ENCODE peak calls at places on chromosomes 12 and 14, in seven cellular contexts. H is G401, R is erythroblast, I is RCC 7860, T is heart right ventricle, K is RPMI7951, Z is D341Med. Y is an unnamed sample.

GRCh38 chr12:4134833-4135597 is 138.5 kb upstream of the CCND2 start:
- DNase-seq in H (peak; percentile 58), R (no peak), I (no peak), T (no peak), K (no peak), Z (no peak), Y (no peak)

GRCh38 chr14:34461334-34462131 is 507 bp downstream of the SPTSSA start:
- DNase-seq in H (peak; percentile 66), R (peak; percentile 66), I (peak; percentile 15), T (peak; percentile 48), K (peak; percentile 56), Z (no peak), Y (peak; percentile 43)

GRCh38 chr14:28772613-28773012 is 6.0 kb downstream of the FOXG1 start:
- DNase-seq in H (no peak), R (no peak), I (no peak), T (no peak), K (no peak), Z (no peak), Y (no peak)

GRCh38 chr14:53509845-53510244 is 356.7 kb upstream of the DDHD1 start:
- DNase-seq in H (no peak), R (no peak), I (no peak), T (peak; percentile 5), K (no peak), Z (no peak), Y (peak; percentile 73)

GRCh38 chr14:104927432-104927816 is 2.7 kb downstream of the PLD4 start:
- DNase-seq in H (no peak), R (no peak), I (no peak), T (no peak), K (no peak), Z (no peak), Y (no peak)

GRCh38 chr14:91996951-91997371 is 42.9 kb downstream of the TRIP11 start:
- DNase-seq in H (peak; percentile 30), R (peak; percentile 74), I (peak; percentile 76), T (no peak), K (peak; percentile 47), Z (peak; percentile 48), Y (no peak)

GRCh38 chr12:27870939-27871338 is 90.9 kb upstream of the MANSC4 start:
- DNase-seq in H (no peak), R (no peak), I (peak; percentile 34), T (no peak), K (peak; percentile 84), Z (no peak), Y (no peak)

GRCh38 chr14:88989911-88990310 is 165.5 kb downstream of the TTC8 start:
- DNase-seq in H (no peak), R (no peak), I (no peak), T (no peak), K (no peak), Z (no peak), Y (no peak)

GRCh38 chr12:113194971-113195391 is 9.5 kb downstream of the RITA1 start:
- DNase-seq in H (no peak), R (no peak), I (peak; percentile 64), T (no peak), K (peak; percentile 78), Z (no peak), Y (no peak)

GRCh38 chr12:12719496-12719895 is 2.3 kb downstream of the CDKN1B start:
- DNase-seq in H (no peak), R (peak; percentile 77), I (no peak), T (no peak), K (no peak), Z (no peak), Y (no peak)

GRCh38 chr14:100872641-100873071 is 30.9 kb downstream of the RTL1 start:
- DNase-seq in H (no peak), R (peak; percentile 18), I (no peak), T (no peak), K (no peak), Z (no peak), Y (no peak)

GRCh38 chr12:103836345-103836744 is 4.7 kb downstream of the NT5DC3 start:
- DNase-seq in H (no peak), R (no peak), I (no peak), T (no peak), K (no peak), Z (no peak), Y (no peak)

GRCh38 chr12:117151195-117152031 is 38.9 kb downstream of the FBXO21 start:
- DNase-seq in H (peak; percentile 69), R (peak; percentile 70), I (no peak), T (peak; percentile 88), K (peak; percentile 10), Z (peak; percentile 74), Y (peak; percentile 30)

GRCh38 chr12:95424271-95424994 is 49.5 kb upstream of the METAP2 start:
- DNase-seq in H (no peak), R (no peak), I (no peak), T (peak; percentile 6), K (no peak), Z (no peak), Y (no peak)

GRCh38 chr12:31896514-31897039 is 62.6 kb upstream of the RESF1 start:
- DNase-seq in H (no peak), R (peak; percentile 7), I (no peak), T (peak; percentile 38), K (peak; percentile 90), Z (no peak), Y (peak; percentile 7)

GRCh38 chr12:60059180-60059579 is 463.4 kb downstream of the SLC16A7 start:
- DNase-seq in H (no peak), R (no peak), I (no peak), T (no peak), K (no peak), Z (no peak), Y (no peak)

GRCh38 chr12:91111366-91112321 is at the start of gene LUM:
- DNase-seq in H (no peak), R (no peak), I (no peak), T (peak; percentile 42), K (peak; percentile 69), Z (peak; percentile 17), Y (no peak)

GRCh38 chr12:104055686-104056388 is 5.8 kb upstream of the GLT8D2 start:
- DNase-seq in H (peak; percentile 99), R (no peak), I (no peak), T (peak; percentile 88), K (peak; percentile 90), Z (peak; percentile 75), Y (no peak)

GRCh38 chr12:45296046-45296586 is 80.2 kb downstream of the ANO6 start:
- DNase-seq in H (no peak), R (no peak), I (no peak), T (no peak), K (no peak), Z (no peak), Y (no peak)

GRCh38 chr14:30283822-30284446 is 275.0 kb upstream of the G2E3 start:
- DNase-seq in H (peak; percentile 9), R (peak; percentile 35), I (no peak), T (no peak), K (peak; percentile 37), Z (peak; percentile 57), Y (no peak)

GRCh38 chr12:19437996-19438395 is 1.3 kb upstream of the AEBP2 start:
- DNase-seq in H (peak; percentile 23), R (no peak), I (no peak), T (no peak), K (no peak), Z (no peak), Y (no peak)

GRCh38 chr14:99822800-99823455 is 29.7 kb downstream of the EML1 start:
- DNase-seq in H (peak; percentile 80), R (no peak), I (no peak), T (no peak), K (no peak), Z (no peak), Y (no peak)

GRCh38 chr12:108425238-108425795 is 86.2 kb upstream of the CMKLR1 start:
- DNase-seq in H (no peak), R (no peak), I (no peak), T (no peak), K (peak; percentile 48), Z (no peak), Y (no peak)

GRCh38 chr12:40336573-40337199 is 111.9 kb downstream of the LRRK2 start:
- DNase-seq in H (peak; percentile 42), R (no peak), I (peak; percentile 10), T (no peak), K (peak; percentile 2), Z (peak; percentile 50), Y (no peak)

GRCh38 chr12:53352331-53353258 is 16.4 kb upstream of the SP7 start:
- DNase-seq in H (peak; percentile 93), R (peak; percentile 95), I (peak; percentile 68), T (peak; percentile 87), K (peak; percentile 81), Z (peak; percentile 79), Y (peak; percentile 89)

GRCh38 chr12:94663077-94663476 is 12.7 kb upstream of the TMCC3 start:
- DNase-seq in H (no peak), R (no peak), I (no peak), T (no peak), K (no peak), Z (no peak), Y (no peak)

GRCh38 chr12:50111417-50111692 is 681 bp upstream of the COX14 start:
- DNase-seq in H (peak; percentile 42), R (no peak), I (no peak), T (no peak), K (no peak), Z (no peak), Y (no peak)

GRCh38 chr14:55580401-55581010 is 499 bp downstream of the KTN1 start:
- DNase-seq in H (no peak), R (peak; percentile 77), I (no peak), T (peak; percentile 61), K (peak; percentile 10), Z (peak; percentile 79), Y (peak; percentile 19)